ENCODE peak calls at places on chromosomes 7 and 10, in six cellular contexts. Y is stimulated activated CD8-positive, alpha-beta memory T cell treated with anti-CD3 and anti-CD28 coated beads, Interleukin-15, amount 100 ng/mL, for 48 hours; S is heart right ventricle; H is CD14-positive monocyte; I is stimulated activated CD4-positive, alpha-beta T cell treated with anti-CD3 and anti-CD28 coated beads, TNF-alpha, amount 100 ng/mL, for 4 hours; D is AG04450. B is an unnamed sample.

GRCh38 chr10:76922666-76923065 is 714.9 kb downstream of the KCNMA1 start:
- DNase-seq in Y (no peak), S (no peak), H (no peak), I (no peak), D (no peak), B (no peak)

GRCh38 chr7:112504093-112504695 is 23.4 kb downstream of the LSMEM1 start:
- DNase-seq in Y (no peak), S (no peak), H (no peak), I (no peak), D (no peak), B (no peak)

GRCh38 chr10:119541459-119542356 is 811 bp downstream of the RGS10 start:
- DNase-seq in Y (no peak), S (peak), H (no peak), I (peak), D (no peak), B (no peak)

GRCh38 chr7:89584896-89585295 is 569.4 kb upstream of the STEAP1 start:
- DNase-seq in Y (no peak), S (no peak), H (no peak), I (no peak), D (no peak), B (no peak)

GRCh38 chr7:55271069-55271468 is 94.1 kb upstream of the LANCL2 start:
- DNase-seq in Y (no peak), S (no peak), H (no peak), I (no peak), D (no peak), B (no peak)

GRCh38 chr10:69093933-69094332 is 6.0 kb downstream of the SRGN start:
- DNase-seq in Y (no peak), S (no peak), H (no peak), I (no peak), D (no peak), B (no peak)

GRCh38 chr7:116810267-116811116 is 51.9 kb upstream of the CAPZA2 start:
- DNase-seq in Y (no peak), S (no peak), H (no peak), I (no peak), D (no peak), B (no peak)

GRCh38 chr7:121385800-121386179 is 10.3 kb downstream of the FAM3C start:
- DNase-seq in Y (no peak), S (no peak), H (no peak), I (no peak), D (no peak), B (no peak)

GRCh38 chr7:114979388-114979787 is 57.5 kb downstream of the MDFIC start:
- DNase-seq in Y (no peak), S (peak), H (no peak), I (no peak), D (no peak), B (peak)

GRCh38 chr7:128739990-128740682 is 977 bp downstream of the CALU start:
- DNase-seq in Y (no peak), S (no peak), H (no peak), I (no peak), D (no peak), B (no peak)

GRCh38 chr7:150753826-150754603 is 16.8 kb downstream of the GIMAP5 start:
- DNase-seq in Y (no peak), S (no peak), H (no peak), I (no peak), D (no peak), B (no peak)

B was measured in tibial artery.